ENCODE peak calls at places on chromosomes 3 and 15, in six cellular contexts. Q, R, M, W, F and E are unnamed samples.

GRCh38 chr3:53700441-53700840 is 145.8 kb downstream of the CHDH start:
- DNase-seq in R (no peak), Q (no peak), M (no peak), W (no peak), F (no peak), E (no peak)

GRCh38 chr15:89057506-89058133 is 30.6 kb upstream of the ABHD2 start:
- DNase-seq in W (peak), Q (peak), R (peak), F (peak), M (peak), E (peak)

GRCh38 chr3:115961390-115961789 is 338.1 kb downstream of the GAP43 start:
- DNase-seq in W (no peak), R (no peak), F (peak), M (no peak), Q (no peak), E (no peak)

GRCh38 chr3:72015463-72015862 is 230.5 kb upstream of the PROK2 start:
- DNase-seq in W (no peak), Q (no peak), R (no peak), M (no peak), F (no peak), E (no peak)

GRCh38 chr3:105349988-105350387 is 16.7 kb upstream of the ALCAM start:
- DNase-seq in R (no peak), Q (no peak), W (no peak), F (no peak), M (no peak), E (no peak)

GRCh38 chr3:72265661-72266370 is 480.9 kb upstream of the PROK2 start:
- DNase-seq in R (no peak), W (no peak), Q (no peak), F (no peak), M (no peak), E (no peak)

GRCh38 chr3:165532851-165533250 is 304.4 kb downstream of the BCHE start:
- DNase-seq in M (no peak), W (no peak), Q (no peak), R (no peak), F (no peak), E (peak)

GRCh38 chr3:82493858-82494257 is 732.4 kb upstream of the GBE1 start:
- DNase-seq in F (no peak), R (no peak), M (no peak), Q (no peak), W (no peak), E (no peak)

GRCh38 chr3:58824285-58824684 is 157.7 kb upstream of the FAM3D start:
- DNase-seq in M (peak), R (peak), W (peak), Q (peak), F (peak), E (peak)

GRCh38 chr3:49222002-49222401 is 50.6 kb downstream of the KLHDC8B start:
- DNase-seq in W (no peak), M (no peak), R (no peak), F (no peak), Q (no peak), E (no peak)

GRCh38 chr15:77002436-77002835 is 7.5 kb downstream of the PSTPIP1 start:
- DNase-seq in Q (no peak), M (no peak), W (no peak), R (no peak), F (peak), E (no peak)

GRCh38 chr3:28901029-28901428 is 379.8 kb upstream of the RBMS3 start:
- DNase-seq in W (no peak), R (no peak), Q (peak), M (no peak), F (peak), E (no peak)

GRCh38 chr15:67149859-67150824 is 84.7 kb downstream of the SMAD3 start:
- DNase-seq in M (peak), W (peak), R (peak), F (peak), Q (peak), E (no peak)